ENCODE peak calls at places on chromosome 1, in eight cellular contexts. P is fibroblast of lung, N is mammary epithelial cell, O is heart left ventricle, F is H1, W is nephron progenitor cell, X is chondrocyte, S is cardiac fibroblast. K is an unnamed sample.
A peak's percentile ranks its signal among the peaks of the same experiment; 100 is the strongest.

GRCh38 chr1:189606795-189607476 is 870.7 kb downstream of the BRINP3 start:
- DNase-seq in W (no peak), F (no peak), O (no peak), P (peak; percentile 73), X (no peak), N (peak; percentile 69), S (peak; percentile 28), K (no peak)

GRCh38 chr1:205043866-205044265 is 854 bp downstream of the CNTN2 start:
- DNase-seq in X (no peak), W (no peak), N (no peak), F (no peak), O (no peak), S (no peak), P (no peak), K (no peak)

GRCh38 chr1:228014235-228014930 is 7.6 kb downstream of the WNT3A start:
- DNase-seq in F (no peak), N (peak; percentile 77), S (peak; percentile 76), O (no peak), P (peak; percentile 28), W (no peak), X (no peak), K (peak; percentile 55)

GRCh38 chr1:196372896-196373536 is 235.2 kb downstream of the KCNT2 start:
- DNase-seq in S (peak; percentile 50), N (peak; percentile 12), X (no peak), W (no peak), F (no peak), P (peak; percentile 60), O (no peak), K (no peak)

GRCh38 chr1:144101397-144102050 is 129.7 kb upstream of the FAM72C start:
- DNase-seq in N (peak; percentile 29), P (no peak), S (no peak), O (peak; percentile 40), F (no peak), X (peak; percentile 98), W (peak; percentile 8), K (peak; percentile 79)

GRCh38 chr1:108149796-108150467 is 50.2 kb downstream of the SLC25A24 start:
- DNase-seq in W (no peak), S (peak; percentile 26), F (no peak), P (no peak), N (no peak), X (no peak), O (no peak), K (no peak)

GRCh38 chr1:93559045-93559444 is 111.1 kb downstream of the FNBP1L start:
- DNase-seq in W (no peak), O (no peak), F (no peak), N (no peak), P (no peak), X (no peak), S (no peak), K (no peak)

GRCh38 chr1:150146853-150147542 is 2.7 kb upstream of the PLEKHO1 start:
- DNase-seq in X (no peak), W (no peak), N (no peak), P (no peak), F (no peak), O (no peak), S (no peak), K (no peak)

GRCh38 chr1:205676597-205676996 is 3.7 kb downstream of the SLC45A3 start:
- DNase-seq in W (no peak), F (no peak), P (no peak), O (no peak), S (no peak), X (no peak), N (no peak), K (no peak)

GRCh38 chr1:940121-941026 is 16.7 kb downstream of the SAMD11 start:
- DNase-seq in X (no peak), P (peak; percentile 80), F (no peak), N (no peak), O (peak; percentile 82), W (peak; percentile 77), S (peak; percentile 72), K (no peak)

GRCh38 chr1:7334475-7335035 is 436.5 kb upstream of the VAMP3 start:
- DNase-seq in P (peak; percentile 31), S (peak; percentile 4), O (no peak), N (peak; percentile 88), W (peak; percentile 37), X (no peak), F (no peak), K (no peak)

GRCh38 chr1:50272923-50273322 is 150.3 kb downstream of the DMRTA2 start:
- DNase-seq in O (no peak), W (no peak), F (no peak), X (no peak), P (no peak), N (no peak), S (no peak), K (no peak)

GRCh38 chr1:20194224-20194623 is 7.9 kb upstream of the PLA2G2C start:
- DNase-seq in O (no peak), F (no peak), W (no peak), S (no peak), N (peak; percentile 88), P (no peak), X (no peak), K (no peak)

GRCh38 chr1:108847464-108847863 is 9.4 kb downstream of the AKNAD1 start:
- DNase-seq in F (no peak), X (no peak), W (no peak), S (no peak), O (no peak), N (no peak), P (no peak), K (no peak)

GRCh38 chr1:92503926-92504750 is 17.4 kb upstream of the GFI1 start:
- DNase-seq in F (no peak), N (no peak), W (no peak), P (no peak), S (no peak), O (no peak), X (no peak), K (no peak)

GRCh38 chr1:145918992-145919939 is 749 bp upstream of the PEX11B start:
- DNase-seq in F (no peak), S (peak; percentile 51), W (peak; percentile 51), N (peak; percentile 46), X (no peak), O (peak; percentile 59), P (peak; percentile 36), K (no peak)

GRCh38 chr1:247574664-247575063 is 13.5 kb upstream of the OR2G2 start:
- DNase-seq in F (no peak), P (no peak), N (no peak), O (no peak), X (no peak), S (no peak), W (no peak), K (no peak)

GRCh38 chr1:232610187-232610901 is 19.6 kb downstream of the SIPA1L2 start:
- DNase-seq in P (no peak), F (no peak), W (no peak), O (no peak), X (no peak), S (no peak), N (no peak), K (no peak)

GRCh38 chr1:232613752-232614381 is 16.1 kb downstream of the SIPA1L2 start:
- DNase-seq in O (no peak), W (no peak), S (peak; percentile 93), P (peak; percentile 97), N (peak; percentile 91), F (no peak), X (no peak), K (no peak)

GRCh38 chr1:232614811-232615210 is 15.1 kb downstream of the SIPA1L2 start:
- DNase-seq in S (no peak), O (no peak), X (no peak), N (no peak), P (no peak), F (no peak), W (no peak), K (no peak)

GRCh38 chr1:232615401-232615800 is 14.5 kb downstream of the SIPA1L2 start:
- DNase-seq in X (no peak), S (no peak), O (no peak), P (no peak), N (no peak), W (no peak), F (no peak), K (no peak)

DNA sequence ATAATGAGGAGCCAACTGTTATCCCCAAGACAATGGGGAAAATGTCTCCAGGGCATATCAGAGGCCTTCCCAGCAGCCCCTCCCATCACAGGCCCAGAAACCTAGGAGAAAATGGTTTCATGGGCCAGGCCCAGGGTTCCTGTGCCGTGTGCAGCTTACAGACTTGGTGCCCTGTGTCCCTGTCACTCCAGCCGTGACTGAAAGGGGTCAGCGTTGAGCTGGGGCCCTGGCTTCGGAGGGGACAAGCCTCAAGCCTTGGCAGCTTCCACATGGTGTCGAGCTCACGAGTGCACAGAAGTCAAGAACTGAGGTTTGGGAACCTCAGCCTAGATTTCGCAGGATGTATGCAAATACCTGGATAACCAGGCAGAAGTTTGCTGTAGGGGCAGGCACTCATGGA is 18.1 kb downstream of the SIPA1L2 start:
- DNase-seq in S (no peak), W (no peak), X (no peak), O (no peak), F (no peak), P (no peak), N (no peak), K (no peak)
- TF ChIP-seq CTCF in S (no peak), W (no peak), X (peak; percentile 13), O (no peak), F (peak; percentile 75), P (no peak), N (no peak), K (no peak)

GRCh38 chr1:64378826-64379225 is 91.1 kb upstream of the CACHD1 start:
- DNase-seq in X (no peak), F (no peak), S (peak; percentile 11), W (no peak), O (no peak), N (no peak), P (no peak), K (no peak)
- TF ChIP-seq CTCF in X (peak; percentile 29), F (no peak), S (peak; percentile 24), W (no peak), O (no peak), N (peak; percentile 9), P (no peak), K (peak; percentile 17)

DNA sequence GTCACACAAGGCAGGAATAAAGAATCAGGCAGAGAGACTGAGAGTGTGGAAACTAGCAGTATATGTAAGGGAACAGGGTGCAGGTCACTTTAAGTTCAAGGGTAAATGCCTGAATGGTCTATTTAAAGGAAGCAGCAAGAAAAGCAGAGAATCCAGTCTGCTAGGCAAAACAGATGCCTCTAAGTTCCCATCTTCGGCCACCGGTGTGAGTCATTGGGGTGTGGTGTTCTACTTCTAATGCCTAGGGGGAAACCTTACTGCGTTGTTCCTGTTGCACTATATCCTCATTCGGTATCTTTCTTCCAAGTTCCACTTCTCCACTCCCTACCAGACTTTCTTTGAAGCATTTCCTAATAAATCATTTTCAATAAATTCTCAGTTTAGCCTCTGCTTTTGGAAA is 259.8 kb downstream of the HHIPL2 start:
- DNase-seq in W (no peak), N (peak; percentile 89), F (no peak), O (no peak), P (peak; percentile 76), X (no peak), S (no peak), K (no peak)
- TF ChIP-seq CTCF in W (no peak), N (peak; percentile 6), F (no peak), O (no peak), P (no peak), X (no peak), S (no peak), K (no peak)

DNA sequence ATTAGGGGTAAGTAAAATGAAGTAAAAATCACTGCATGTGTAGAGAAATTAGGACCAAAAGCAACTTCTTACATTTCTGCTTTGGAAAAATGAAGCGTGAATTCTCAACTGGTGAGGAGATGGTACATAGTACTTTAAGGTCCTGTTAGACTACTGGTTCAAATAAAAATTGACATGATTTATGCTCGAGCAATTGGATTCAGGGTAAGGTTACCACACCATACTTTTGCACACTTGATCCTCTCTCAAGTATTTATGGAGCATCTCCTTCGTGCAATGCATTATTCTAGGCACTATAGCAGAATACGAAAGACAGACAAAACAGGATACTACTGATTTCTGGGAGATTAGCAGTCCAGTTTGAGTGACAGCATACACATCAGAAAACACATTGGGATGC is 66.2 kb downstream of the BRINP2 start:
- DNase-seq in W (no peak), P (no peak), S (no peak), O (no peak), X (no peak), F (no peak), N (no peak), K (no peak)
- TF ChIP-seq CTCF in W (no peak), P (no peak), S (no peak), O (no peak), X (no peak), F (no peak), N (no peak), K (no peak)